ENCODE peak calls at places on chromosomes 4 and X, in ten cellular contexts. R, W, T, O, K, J, S, B, L and X are unnamed samples.

GRCh38 chrX:151871244-151871643 is 41.4 kb upstream of the MAGEA4 start:
- DNase-seq in O (no peak), T (no peak), W (no peak), B (no peak), K (no peak), R (no peak), J (no peak), S (no peak), L (no peak), X (no peak)

GRCh38 chr4:25178838-25179261 is 18.6 kb upstream of the SEPSECS start:
- DNase-seq in T (no peak), L (no peak), W (no peak), B (no peak), S (no peak), O (no peak), K (no peak), J (no peak), R (no peak), X (no peak)

GRCh38 chr4:134326866-134327265 is 125.3 kb upstream of the PABPC4L start:
- DNase-seq in B (no peak), K (no peak), W (no peak), L (no peak), R (no peak), S (no peak), O (no peak), J (no peak), T (no peak), X (no peak)

GRCh38 chrX:140664939-140665338 is 44.6 kb upstream of the LINC00632 start:
- DNase-seq in O (no peak), B (no peak), K (no peak), S (no peak), T (no peak), R (no peak), L (no peak), W (no peak), J (no peak), X (no peak)

GRCh38 chr4:85402371-85402770 is 72.6 kb upstream of the ARHGAP24 start:
- DNase-seq in L (no peak), S (no peak), T (no peak), O (no peak), W (no peak), B (no peak), J (no peak), R (no peak), K (no peak), X (no peak)

GRCh38 chr4:33709247-33709646 is 2535.1 kb downstream of the ARAP2 start:
- DNase-seq in K (no peak), O (no peak), J (no peak), W (no peak), R (no peak), L (no peak), T (no peak), B (no peak), S (no peak), X (no peak)

GRCh38 chr4:25970691-25971427 is 56.8 kb downstream of the SMIM20 start:
- DNase-seq in S (no peak), T (no peak), B (no peak), W (no peak), K (no peak), O (peak; percentile 50), R (no peak), J (no peak), L (no peak), X (no peak)

GRCh38 chr4:4779486-4779885 is 80.0 kb upstream of the MSX1 start:
- DNase-seq in J (no peak), T (no peak), R (no peak), K (no peak), O (no peak), S (no peak), L (no peak), B (no peak), W (no peak), X (no peak)

GRCh38 chr4:7771056-7771455 is 168.6 kb downstream of the AFAP1 start:
- DNase-seq in O (no peak), W (no peak), J (no peak), K (no peak), B (no peak), L (no peak), S (no peak), R (no peak), T (no peak), X (no peak)

GRCh38 chr4:6474705-6475457 is 2.5 kb upstream of the PPP2R2C start:
- DNase-seq in S (no peak), O (no peak), K (no peak), L (no peak), J (no peak), T (no peak), R (no peak), B (no peak), W (no peak), X (no peak)

GRCh38 chr4:87853108-87853507 is 20.3 kb downstream of the MEPE start:
- DNase-seq in T (no peak), O (no peak), L (no peak), J (no peak), K (no peak), S (no peak), R (no peak), W (no peak), B (no peak), X (no peak)

GRCh38 chrX:44003975-44004374 is 30.8 kb upstream of the NDP start:
- DNase-seq in K (no peak), W (no peak), T (no peak), R (no peak), L (no peak), O (no peak), B (no peak), S (no peak), J (no peak), X (no peak)